ENCODE peak calls at places on chromosomes 2 and 18, in four cellular contexts. One of them, this sample, is unnamed.

GRCh38 chr18:2083691-2084090 is 487.6 kb downstream of the METTL4 start:
- DNase-seq in posterior vena cava: no peak
- DNase-seq in spleen: no peak
- DNase-seq in HCEC 1CT: no peak
- DNase-seq in this sample: peak

GRCh38 chr2:240623531-240624010 is 1.7 kb upstream of the GPR35 start:
- DNase-seq in posterior vena cava: peak
- DNase-seq in HCEC 1CT: no peak
- DNase-seq in spleen: peak
- DNase-seq in this sample: no peak

GRCh38 chr2:54336136-54336976 is 80.3 kb upstream of the TSPYL6 start:
- DNase-seq in spleen: no peak
- DNase-seq in posterior vena cava: no peak
- DNase-seq in HCEC 1CT: peak
- DNase-seq in this sample: peak

GRCh38 chr2:238774980-238775509 is 72.8 kb upstream of the TWIST2 start:
- DNase-seq in posterior vena cava: no peak
- DNase-seq in spleen: no peak
- DNase-seq in HCEC 1CT: no peak
- DNase-seq in this sample: no peak

GRCh38 chr2:72289283-72289682 is 141.6 kb upstream of the CYP26B1 start:
- DNase-seq in HCEC 1CT: peak
- DNase-seq in posterior vena cava: no peak
- DNase-seq in spleen: no peak
- DNase-seq in this sample: peak

GRCh38 chr2:24231461-24231881 is 56.6 kb downstream of the FAM228A start:
- DNase-seq in HCEC 1CT: no peak
- DNase-seq in posterior vena cava: no peak
- DNase-seq in spleen: no peak
- DNase-seq in this sample: peak

GRCh38 chr2:107374261-107374660 is 452.4 kb upstream of the RGPD4 start:
- DNase-seq in posterior vena cava: no peak
- DNase-seq in HCEC 1CT: no peak
- DNase-seq in spleen: no peak
- DNase-seq in this sample: peak

GRCh38 chr18:65897292-65897691 is 146.5 kb downstream of the CDH7 start:
- DNase-seq in posterior vena cava: no peak
- DNase-seq in spleen: no peak
- DNase-seq in HCEC 1CT: no peak
- DNase-seq in this sample: no peak

GRCh38 chr2:83364264-83364663 is 1094.8 kb downstream of the SUCLG1 start:
- DNase-seq in HCEC 1CT: no peak
- DNase-seq in posterior vena cava: no peak
- DNase-seq in spleen: no peak
- DNase-seq in this sample: peak

GRCh38 chr2:11234309-11234708 is 79.0 kb downstream of the SLC66A3 start:
- DNase-seq in posterior vena cava: no peak
- DNase-seq in spleen: no peak
- DNase-seq in HCEC 1CT: peak
- DNase-seq in this sample: peak

GRCh38 chr2:5690718-5691658 is 1.2 kb upstream of the SOX11 start:
- DNase-seq in HCEC 1CT: no peak
- DNase-seq in spleen: no peak
- DNase-seq in posterior vena cava: no peak
- DNase-seq in this sample: no peak

GRCh38 chr2:15115786-15116185 is 445.3 kb downstream of the NBAS start:
- DNase-seq in HCEC 1CT: no peak
- DNase-seq in spleen: no peak
- DNase-seq in posterior vena cava: no peak
- DNase-seq in this sample: no peak